ENCODE peak calls at places on chromosomes 2 and 18, in six cellular contexts. One of them, this sample, is unnamed.

GRCh38 chr18:70536370-70537062 is 247.7 kb downstream of the SOCS6 start:
- DNase-seq in mesothelial cell of epicardium: no peak
- DNase-seq in fibroblast of the aortic adventitia: no peak
- DNase-seq in kidney epithelial cell: no peak
- DNase-seq in fibroblast of villous mesenchyme: no peak
- DNase-seq in nephron progenitor cell: no peak
- DNase-seq in this sample: no peak

GRCh38 chr2:182587831-182588230 is 128.2 kb upstream of the DNAJC10 start:
- DNase-seq in fibroblast of villous mesenchyme: peak; percentile 70
- DNase-seq in kidney epithelial cell: peak; percentile 55
- DNase-seq in nephron progenitor cell: no peak
- DNase-seq in mesothelial cell of epicardium: no peak
- DNase-seq in fibroblast of the aortic adventitia: peak; percentile 89
- DNase-seq in this sample: no peak

GRCh38 chr18:10537765-10538164 is 11.9 kb downstream of the NAPG start:
- DNase-seq in mesothelial cell of epicardium: no peak
- DNase-seq in fibroblast of the aortic adventitia: no peak
- DNase-seq in nephron progenitor cell: no peak
- DNase-seq in fibroblast of villous mesenchyme: no peak
- DNase-seq in kidney epithelial cell: no peak
- DNase-seq in this sample: no peak

GRCh38 chr18:24204904-24205303 is 66.0 kb downstream of the CABYR start:
- DNase-seq in kidney epithelial cell: no peak
- DNase-seq in fibroblast of the aortic adventitia: no peak
- DNase-seq in fibroblast of villous mesenchyme: no peak
- DNase-seq in mesothelial cell of epicardium: no peak
- DNase-seq in nephron progenitor cell: no peak
- DNase-seq in this sample: no peak

GRCh38 chr2:145599761-145600160 is 1079.8 kb upstream of the ZEB2 start:
- DNase-seq in fibroblast of the aortic adventitia: peak; percentile 53
- DNase-seq in fibroblast of villous mesenchyme: no peak
- DNase-seq in kidney epithelial cell: no peak
- DNase-seq in nephron progenitor cell: no peak
- DNase-seq in mesothelial cell of epicardium: no peak
- DNase-seq in this sample: no peak

GRCh38 chr18:54210463-54210862 is 14.0 kb downstream of the MBD2 start:
- DNase-seq in mesothelial cell of epicardium: no peak
- DNase-seq in nephron progenitor cell: no peak
- DNase-seq in kidney epithelial cell: no peak
- DNase-seq in fibroblast of villous mesenchyme: no peak
- DNase-seq in fibroblast of the aortic adventitia: no peak
- DNase-seq in this sample: no peak

GRCh38 chr2:156399950-156400703 is 36.1 kb upstream of the GPD2 start:
- DNase-seq in kidney epithelial cell: no peak
- DNase-seq in nephron progenitor cell: peak; percentile 74
- DNase-seq in fibroblast of villous mesenchyme: peak; percentile 46
- DNase-seq in fibroblast of the aortic adventitia: peak; percentile 85
- DNase-seq in mesothelial cell of epicardium: no peak
- DNase-seq in this sample: peak; percentile 26

GRCh38 chr2:98924038-98924437 is 12.0 kb downstream of the CRACDL start:
- DNase-seq in nephron progenitor cell: no peak
- DNase-seq in kidney epithelial cell: no peak
- DNase-seq in mesothelial cell of epicardium: no peak
- DNase-seq in fibroblast of villous mesenchyme: no peak
- DNase-seq in fibroblast of the aortic adventitia: no peak
- DNase-seq in this sample: no peak

GRCh38 chr2:158745067-158745865 is 49.9 kb upstream of the DAPL1 start:
- DNase-seq in nephron progenitor cell: peak; percentile 60
- DNase-seq in fibroblast of villous mesenchyme: peak; percentile 76
- DNase-seq in kidney epithelial cell: no peak
- DNase-seq in mesothelial cell of epicardium: no peak
- DNase-seq in fibroblast of the aortic adventitia: peak; percentile 80
- DNase-seq in this sample: no peak

GRCh38 chr18:65359479-65359878 is 391.3 kb upstream of the CDH7 start:
- DNase-seq in fibroblast of villous mesenchyme: no peak
- DNase-seq in nephron progenitor cell: no peak
- DNase-seq in kidney epithelial cell: no peak
- DNase-seq in mesothelial cell of epicardium: no peak
- DNase-seq in fibroblast of the aortic adventitia: no peak
- DNase-seq in this sample: no peak

GRCh38 chr18:13191779-13192178 is 26.8 kb upstream of the LDLRAD4 start:
- DNase-seq in kidney epithelial cell: no peak
- DNase-seq in mesothelial cell of epicardium: no peak
- DNase-seq in fibroblast of the aortic adventitia: no peak
- DNase-seq in fibroblast of villous mesenchyme: peak; percentile 50
- DNase-seq in nephron progenitor cell: no peak
- DNase-seq in this sample: no peak

GRCh38 chr18:49562481-49563129 is 748 bp downstream of the LIPG start:
- DNase-seq in kidney epithelial cell: no peak
- DNase-seq in nephron progenitor cell: peak; percentile 33
- DNase-seq in mesothelial cell of epicardium: no peak
- DNase-seq in fibroblast of villous mesenchyme: no peak
- DNase-seq in fibroblast of the aortic adventitia: no peak
- DNase-seq in this sample: no peak

GRCh38 chr18:11407900-11408299 is 201.5 kb upstream of the SLC35G4 start:
- DNase-seq in fibroblast of the aortic adventitia: peak; percentile 46
- DNase-seq in fibroblast of villous mesenchyme: no peak
- DNase-seq in kidney epithelial cell: no peak
- DNase-seq in mesothelial cell of epicardium: no peak
- DNase-seq in nephron progenitor cell: no peak
- DNase-seq in this sample: no peak

GRCh38 chr2:229835601-229836283 is 86.1 kb downstream of the TRIP12 start:
- DNase-seq in nephron progenitor cell: no peak
- DNase-seq in fibroblast of the aortic adventitia: no peak
- DNase-seq in mesothelial cell of epicardium: no peak
- DNase-seq in fibroblast of villous mesenchyme: peak; percentile 83
- DNase-seq in kidney epithelial cell: no peak
- DNase-seq in this sample: no peak

GRCh38 chr2:217033191-217033590 is 173.3 kb upstream of the TNP1 start:
- DNase-seq in fibroblast of the aortic adventitia: no peak
- DNase-seq in nephron progenitor cell: no peak
- DNase-seq in mesothelial cell of epicardium: no peak
- DNase-seq in kidney epithelial cell: no peak
- DNase-seq in fibroblast of villous mesenchyme: no peak
- DNase-seq in this sample: no peak

GRCh38 chr2:12923907-12924610 is 207.3 kb downstream of the TRIB2 start:
- DNase-seq in fibroblast of the aortic adventitia: peak; percentile 86
- DNase-seq in nephron progenitor cell: no peak
- DNase-seq in fibroblast of villous mesenchyme: peak; percentile 41
- DNase-seq in kidney epithelial cell: no peak
- DNase-seq in mesothelial cell of epicardium: no peak
- DNase-seq in this sample: no peak

GRCh38 chr2:146444987-146445386 is 1399.8 kb upstream of the ACVR2A start:
- DNase-seq in kidney epithelial cell: no peak
- DNase-seq in fibroblast of the aortic adventitia: no peak
- DNase-seq in nephron progenitor cell: no peak
- DNase-seq in fibroblast of villous mesenchyme: no peak
- DNase-seq in mesothelial cell of epicardium: no peak
- DNase-seq in this sample: no peak

GRCh38 chr18:33826151-33826550 is 248.1 kb downstream of the ASXL3 start:
- DNase-seq in kidney epithelial cell: no peak
- DNase-seq in nephron progenitor cell: no peak
- DNase-seq in fibroblast of the aortic adventitia: no peak
- DNase-seq in mesothelial cell of epicardium: no peak
- DNase-seq in fibroblast of villous mesenchyme: no peak
- DNase-seq in this sample: no peak

GRCh38 chr2:174833737-174834136 is 69.5 kb upstream of the CHRNA1 start:
- DNase-seq in fibroblast of the aortic adventitia: no peak
- DNase-seq in fibroblast of villous mesenchyme: no peak
- DNase-seq in mesothelial cell of epicardium: no peak
- DNase-seq in nephron progenitor cell: no peak
- DNase-seq in kidney epithelial cell: no peak
- DNase-seq in this sample: no peak

GRCh38 chr2:210961249-210961648 is 404.9 kb downstream of the CPS1 start:
- DNase-seq in mesothelial cell of epicardium: no peak
- DNase-seq in nephron progenitor cell: no peak
- DNase-seq in fibroblast of villous mesenchyme: no peak
- DNase-seq in fibroblast of the aortic adventitia: no peak
- DNase-seq in kidney epithelial cell: peak; percentile 77
- DNase-seq in this sample: no peak

GRCh38 chr2:178241852-178242551 is 47.7 kb downstream of the OSBPL6 start:
- DNase-seq in nephron progenitor cell: peak; percentile 12
- DNase-seq in fibroblast of villous mesenchyme: peak; percentile 89
- DNase-seq in mesothelial cell of epicardium: no peak
- DNase-seq in fibroblast of the aortic adventitia: peak; percentile 98
- DNase-seq in kidney epithelial cell: peak; percentile 81
- DNase-seq in this sample: no peak

GRCh38 chr2:40034198-40034597 is 255.1 kb upstream of the THUMPD2 start:
- DNase-seq in mesothelial cell of epicardium: no peak
- DNase-seq in kidney epithelial cell: no peak
- DNase-seq in fibroblast of the aortic adventitia: peak; percentile 70
- DNase-seq in fibroblast of villous mesenchyme: peak; percentile 61
- DNase-seq in nephron progenitor cell: no peak
- DNase-seq in this sample: no peak

GRCh38 chr18:70182548-70182947 is 22.9 kb downstream of the RTTN start:
- DNase-seq in fibroblast of villous mesenchyme: no peak
- DNase-seq in kidney epithelial cell: no peak
- DNase-seq in fibroblast of the aortic adventitia: no peak
- DNase-seq in mesothelial cell of epicardium: no peak
- DNase-seq in nephron progenitor cell: no peak
- DNase-seq in this sample: no peak

DNA sequence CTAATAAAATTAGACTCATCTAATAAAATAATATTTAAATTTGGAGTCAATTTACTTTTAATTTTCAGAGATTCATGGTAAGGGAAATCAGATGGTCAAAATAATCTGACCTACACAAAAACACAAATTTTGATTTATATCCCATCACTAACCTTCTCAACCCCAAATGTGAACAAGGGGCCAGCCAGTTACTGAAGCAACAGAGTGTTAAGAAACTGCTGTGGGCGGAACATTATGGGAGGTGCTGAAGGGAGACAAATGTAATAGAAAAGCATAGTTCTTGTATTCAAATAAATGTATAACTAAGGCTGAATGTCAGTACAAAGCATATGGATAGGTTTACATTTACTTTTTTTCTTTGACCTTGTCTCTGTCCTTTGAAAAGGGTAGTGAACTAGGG is 28.5 kb upstream of the PPP3R1 start:
- DNase-seq in nephron progenitor cell: no peak
- DNase-seq in fibroblast of the aortic adventitia: no peak
- DNase-seq in mesothelial cell of epicardium: no peak
- DNase-seq in kidney epithelial cell: no peak
- DNase-seq in fibroblast of villous mesenchyme: no peak
- DNase-seq in this sample: no peak
- TF ChIP-seq CTCF in nephron progenitor cell: no peak
- TF ChIP-seq CTCF in fibroblast of the aortic adventitia: no peak
- TF ChIP-seq CTCF in mesothelial cell of epicardium: no peak
- TF ChIP-seq CTCF in kidney epithelial cell: no peak
- TF ChIP-seq CTCF in fibroblast of villous mesenchyme: no peak
- TF ChIP-seq CTCF in this sample: no peak

GRCh38 chr2:105329561-105330495 is at the start of gene TGFBRAP1:
- DNase-seq in fibroblast of the aortic adventitia: no peak
- DNase-seq in nephron progenitor cell: peak; percentile 65
- DNase-seq in mesothelial cell of epicardium: peak; percentile 59
- DNase-seq in fibroblast of villous mesenchyme: peak; percentile 51
- DNase-seq in kidney epithelial cell: no peak
- DNase-seq in this sample: no peak
- TF ChIP-seq CTCF in fibroblast of the aortic adventitia: no peak
- TF ChIP-seq CTCF in nephron progenitor cell: no peak
- TF ChIP-seq CTCF in mesothelial cell of epicardium: no peak
- TF ChIP-seq CTCF in fibroblast of villous mesenchyme: no peak
- TF ChIP-seq CTCF in kidney epithelial cell: no peak
- TF ChIP-seq CTCF in this sample: no peak

GRCh38 chr2:7353571-7353970 is 436.4 kb downstream of the RNF144A start:
- DNase-seq in fibroblast of the aortic adventitia: no peak
- DNase-seq in fibroblast of villous mesenchyme: no peak
- DNase-seq in kidney epithelial cell: no peak
- DNase-seq in mesothelial cell of epicardium: no peak
- DNase-seq in nephron progenitor cell: no peak
- DNase-seq in this sample: no peak
- TF ChIP-seq CTCF in fibroblast of the aortic adventitia: no peak
- TF ChIP-seq CTCF in fibroblast of villous mesenchyme: no peak
- TF ChIP-seq CTCF in kidney epithelial cell: no peak
- TF ChIP-seq CTCF in mesothelial cell of epicardium: no peak
- TF ChIP-seq CTCF in nephron progenitor cell: no peak
- TF ChIP-seq CTCF in this sample: no peak

DNA sequence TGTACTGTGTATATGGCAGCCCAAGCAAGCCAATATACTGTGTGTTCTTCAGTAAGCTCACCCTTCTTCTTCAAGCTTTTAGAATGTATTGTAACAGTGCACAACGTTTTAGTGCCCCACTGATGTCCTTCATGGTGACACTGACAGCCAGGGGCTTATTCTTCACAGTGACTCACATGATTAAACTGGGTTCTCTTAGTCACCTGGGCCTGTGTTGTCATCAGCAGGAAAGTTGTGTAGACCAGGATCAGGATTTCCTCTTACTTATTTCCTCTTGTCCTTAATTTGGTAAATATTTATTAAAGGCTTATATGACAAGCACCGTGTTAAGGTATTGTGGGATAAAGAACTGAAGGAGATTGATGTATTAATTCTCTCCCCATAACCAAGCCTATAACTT is 67.9 kb upstream of the THOC1 start:
- DNase-seq in mesothelial cell of epicardium: no peak
- DNase-seq in kidney epithelial cell: no peak
- DNase-seq in fibroblast of the aortic adventitia: no peak
- DNase-seq in fibroblast of villous mesenchyme: no peak
- DNase-seq in nephron progenitor cell: no peak
- DNase-seq in this sample: no peak
- TF ChIP-seq CTCF in mesothelial cell of epicardium: no peak
- TF ChIP-seq CTCF in kidney epithelial cell: no peak
- TF ChIP-seq CTCF in fibroblast of the aortic adventitia: no peak
- TF ChIP-seq CTCF in fibroblast of villous mesenchyme: no peak
- TF ChIP-seq CTCF in nephron progenitor cell: no peak
- TF ChIP-seq CTCF in this sample: no peak

DNA sequence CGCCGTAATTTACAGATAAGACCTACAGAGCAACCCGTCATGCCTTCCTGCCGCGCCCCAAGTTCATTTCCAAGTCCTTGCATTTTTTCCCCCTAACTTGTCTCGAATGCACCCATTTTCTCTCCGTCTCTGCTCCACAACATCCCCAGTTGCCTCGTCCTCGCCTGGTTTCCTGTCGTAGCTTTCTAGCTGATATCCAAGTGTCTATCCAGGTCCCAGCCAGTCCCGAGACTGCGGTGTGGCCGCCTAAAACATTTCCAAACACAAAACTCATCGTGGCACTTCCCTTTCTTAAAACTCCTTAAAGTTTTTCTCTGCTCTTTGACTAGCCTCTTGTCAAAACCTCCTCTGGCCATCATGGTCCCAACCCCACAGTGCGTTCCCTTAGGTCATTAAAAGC is 1.2 kb upstream of the BARD1 start:
- DNase-seq in kidney epithelial cell: no peak
- DNase-seq in mesothelial cell of epicardium: no peak
- DNase-seq in fibroblast of villous mesenchyme: no peak
- DNase-seq in nephron progenitor cell: no peak
- DNase-seq in fibroblast of the aortic adventitia: peak; percentile 24
- DNase-seq in this sample: no peak
- TF ChIP-seq CTCF in kidney epithelial cell: no peak
- TF ChIP-seq CTCF in mesothelial cell of epicardium: no peak
- TF ChIP-seq CTCF in fibroblast of villous mesenchyme: no peak
- TF ChIP-seq CTCF in nephron progenitor cell: no peak
- TF ChIP-seq CTCF in fibroblast of the aortic adventitia: no peak
- TF ChIP-seq CTCF in this sample: no peak

This sample was measured in omental fat pad.